ENCODE peak calls at places on chromosomes 6 and 20, in seven cellular contexts. A, S, L, Y, H, U and T are unnamed samples.

GRCh38 chr20:17961600-17961965 is 7.0 kb downstream of the SNX5 start:
- DNase-seq in A (no peak), S (no peak), L (peak), Y (no peak), H (no peak), U (no peak), T (no peak)

GRCh38 chr20:59585714-59586404 is 18.5 kb upstream of the PHACTR3 start:
- DNase-seq in A (no peak), S (no peak), L (no peak), Y (no peak), H (no peak), U (no peak), T (no peak)

GRCh38 chr6:106119991-106120390 is 33.9 kb downstream of the PRDM1 start:
- DNase-seq in A (no peak), S (no peak), L (no peak), Y (no peak), H (no peak), U (no peak), T (no peak)

GRCh38 chr6:98833101-98834059 is 994 bp upstream of the POU3F2 start:
- DNase-seq in A (peak), S (no peak), L (peak), Y (no peak), H (no peak), U (no peak), T (no peak)

GRCh38 chr6:83707829-83708545 is 914 bp downstream of the SNAP91 start:
- DNase-seq in A (peak), S (peak), L (peak), Y (no peak), H (no peak), U (no peak), T (no peak)

GRCh38 chr6:131876545-131876944 is 68.7 kb downstream of the ENPP1 start:
- DNase-seq in A (no peak), S (no peak), L (no peak), Y (no peak), H (no peak), U (no peak), T (no peak)

GRCh38 chr20:36051318-36052116 is 83.1 kb downstream of the CNBD2 start:
- DNase-seq in A (no peak), S (no peak), L (no peak), Y (no peak), H (no peak), U (no peak), T (no peak)

GRCh38 chr6:18277181-18278006 is 13.1 kb upstream of the DEK start:
- DNase-seq in A (peak), S (peak), L (peak), Y (no peak), H (no peak), U (no peak), T (no peak)

GRCh38 chr6:21752054-21752811 is 158.7 kb downstream of the SOX4 start:
- DNase-seq in A (no peak), S (no peak), L (peak), Y (peak), H (no peak), U (no peak), T (no peak)

GRCh38 chr20:23145281-23145700 is 59.2 kb upstream of the CD93 start:
- DNase-seq in A (no peak), S (no peak), L (peak), Y (no peak), H (no peak), U (peak), T (peak)